ENCODE peak calls at places on chromosomes 12 and 14, in eight cellular contexts. F is adrenal gland; V is CD8-positive, alpha-beta memory T cell; X is psoas muscle; J is Panc1; U is GM23248; E is lung; W is aorta. Q is an unnamed sample. For H3K27me3 and H3K4me1, the result is how much of the 10 kb centered on the place peaks cover.

GRCh38 chr12:19066471-19067001 is 63.0 kb upstream of the PLEKHA5 start:
- DNase-seq in F (no peak), V (no peak), X (no peak), J (no peak), U (no peak), E (no peak), W (no peak), Q (no peak)

GRCh38 chr12:102300824-102301461 is 103.3 kb upstream of the PMCH start:
- DNase-seq in F (no peak), V (no peak), X (no peak), J (peak), U (peak), E (no peak), W (no peak), Q (no peak)

GRCh38 chr12:20404576-20405346 is 36.4 kb downstream of the PDE3A start:
- DNase-seq in F (no peak), V (no peak), X (no peak), J (no peak), U (no peak), E (no peak), W (no peak), Q (no peak)

GRCh38 chr14:57657487-57657886 is 163.8 kb upstream of the CCDC198 start:
- DNase-seq in F (no peak), V (no peak), X (no peak), J (no peak), U (peak), E (no peak), W (no peak), Q (no peak)

GRCh38 chr12:18907793-18908580 is 170.1 kb downstream of the CAPZA3 start:
- DNase-seq in F (peak), V (no peak), X (no peak), J (no peak), U (no peak), E (no peak), W (no peak), Q (no peak)

GRCh38 chr14:22095845-22096510 is 422.4 kb upstream of the OR4E1 start:
- DNase-seq in F (no peak), V (peak), X (no peak), J (no peak), U (no peak), E (no peak), W (no peak), Q (no peak)

GRCh38 chr14:21102472-21103164 is 1.8 kb downstream of the TMEM253 start:
- DNase-seq in F (no peak), V (no peak), X (no peak), J (no peak), U (no peak), E (no peak), W (no peak), Q (no peak)

GRCh38 chr14:74425525-74426201 is 347 bp downstream of the SYNDIG1L start:
- DNase-seq in F (peak), V (peak), X (peak), J (no peak), U (peak), E (no peak), W (peak), Q (no peak)

GRCh38 chr12:50057000-50057841 is at the start of gene ASIC1:
- DNase-seq in F (peak), V (peak), X (peak), J (no peak), U (peak), E (peak), W (peak), Q (no peak)

GRCh38 chr12:38123566-38124246 is 192.9 kb upstream of the ALG10B start:
- DNase-seq in F (no peak), V (no peak), X (no peak), J (no peak), U (no peak), E (no peak), W (no peak), Q (peak)

GRCh38 chr12:71947645-71948105 is 9.0 kb downstream of the TPH2 start:
- DNase-seq in F (no peak), V (no peak), X (no peak), J (no peak), U (peak), E (peak), W (no peak), Q (no peak)

GRCh38 chr14:61644834-61645233 is 50.5 kb upstream of the HIF1A start:
- DNase-seq in F (no peak), V (no peak), X (no peak), J (no peak), U (peak), E (no peak), W (no peak), Q (no peak)

GRCh38 chr12:26271889-26272492 is 76.6 kb downstream of the SSPN start:
- DNase-seq in F (peak), V (no peak), X (peak), J (no peak), U (peak), E (peak), W (peak), Q (no peak)

GRCh38 chr12:19299765-19300164 is 139.5 kb upstream of the AEBP2 start:
- DNase-seq in F (peak), V (no peak), X (no peak), J (no peak), U (peak), E (peak), W (no peak), Q (no peak)

GRCh38 chr14:94005324-94005723 is 8.2 kb downstream of the CCDC197 start:
- DNase-seq in F (no peak), V (no peak), X (no peak), J (no peak), U (peak), E (no peak), W (no peak), Q (no peak)

GRCh38 chr12:8638951-8639350 is 23.7 kb downstream of the MFAP5 start:
- DNase-seq in F (no peak), V (no peak), X (no peak), J (no peak), U (no peak), E (no peak), W (no peak), Q (no peak)

GRCh38 chr14:51657762-51658161 is 6.1 kb downstream of the FRMD6 start:
- DNase-seq in F (no peak), V (no peak), X (no peak), J (no peak), U (peak), E (no peak), W (no peak), Q (no peak)

GRCh38 chr14:73491256-73491976 is 683 bp downstream of the RIOX1 start:
- DNase-seq in F (peak), V (peak), X (peak), J (no peak), U (peak), E (peak), W (peak), Q (no peak)

GRCh38 chr12:113247123-113248045 is 26.1 kb downstream of the TPCN1 start:
- DNase-seq in F (peak), V (no peak), X (no peak), J (no peak), U (peak), E (no peak), W (peak), Q (no peak)

GRCh38 chr12:24997496-24997895 is 48.6 kb upstream of the BCAT1 start:
- DNase-seq in F (no peak), V (no peak), X (no peak), J (no peak), U (peak), E (no peak), W (no peak), Q (no peak)

GRCh38 chr14:73887116-73887490 is 444 bp downstream of the ZNF410 start:
- DNase-seq in F (peak), V (no peak), X (no peak), J (no peak), U (peak), E (no peak), W (no peak), Q (no peak)

GRCh38 chr12:114221976-114222630 is 183.8 kb downstream of the TBX5 start:
- DNase-seq in F (no peak), V (no peak), X (no peak), J (no peak), U (peak), E (no peak), W (no peak), Q (no peak)

GRCh38 chr14:75379246-75379929 is 48.4 kb upstream of the JDP2 start:
- DNase-seq in F (no peak), V (no peak), X (no peak), J (no peak), U (no peak), E (no peak), W (no peak), Q (no peak)

GRCh38 chr14:81193924-81194633 is 26.7 kb downstream of the GTF2A1 start:
- DNase-seq in F (no peak), V (no peak), X (no peak), J (no peak), U (no peak), E (no peak), W (no peak), Q (no peak)

GRCh38 chr12:106114084-106115068 is 24.4 kb downstream of the NUAK1 start:
- DNase-seq in F (no peak), V (no peak), X (no peak), J (no peak), U (peak), E (no peak), W (no peak), Q (no peak)

GRCh38 chr14:89571502-89571901 is 154.5 kb upstream of the FOXN3 start:
- DNase-seq in F (no peak), V (no peak), X (no peak), J (no peak), U (no peak), E (no peak), W (no peak), Q (no peak)

GRCh38 chr12:13171921-13172859 is 24.3 kb upstream of the EMP1 start:
- DNase-seq in F (peak), V (no peak), X (peak), J (no peak), U (peak), E (peak), W (no peak), Q (peak)

GRCh38 chr14:22819191-22819988 is 4.2 kb upstream of the SLC7A7 start:
- DNase-seq in F (peak), V (no peak), X (no peak), J (no peak), U (peak), E (no peak), W (no peak), Q (no peak)

GRCh38 chr12:26936559-26937442 is 980 bp downstream of the INTS13 start:
- DNase-seq in F (no peak), V (no peak), X (no peak), J (no peak), U (peak), E (no peak), W (no peak), Q (no peak)

GRCh38 chr14:59739794-59740193 is 130.8 kb downstream of the RTN1 start:
- DNase-seq in F (peak), V (no peak), X (peak), J (no peak), U (no peak), E (no peak), W (no peak), Q (peak)

GRCh38 chr12:96249196-96250118 is 55.3 kb downstream of the ELK3 start:
- DNase-seq in F (peak), V (no peak), X (peak), J (no peak), U (peak), E (no peak), W (no peak), Q (peak)

GRCh38 chr14:74793506-74794155 is 30.5 kb downstream of the YLPM1 start:
- DNase-seq in F (no peak), V (no peak), X (no peak), J (no peak), U (peak), E (no peak), W (no peak), Q (no peak)

GRCh38 chr12:121301876-121302275 is 5.4 kb upstream of the CAMKK2 start:
- DNase-seq in F (no peak), V (no peak), X (no peak), J (no peak), U (peak), E (no peak), W (no peak), Q (no peak)

GRCh38 chr12:14901228-14901562 is 15.5 kb upstream of the MGP start:
- DNase-seq in F (no peak), V (no peak), X (no peak), J (no peak), U (no peak), E (no peak), W (no peak), Q (no peak)

GRCh38 chr12:104385510-104385909 is 71.2 kb upstream of the CHST11 start:
- DNase-seq in F (no peak), V (no peak), X (no peak), J (no peak), U (no peak), E (no peak), W (no peak), Q (no peak)

GRCh38 chr14:25041484-25041883 is 8.5 kb downstream of the STXBP6 start:
- DNase-seq in F (no peak), V (no peak), X (no peak), J (no peak), U (no peak), E (no peak), W (no peak), Q (no peak)

GRCh38 chr14:68263563-68264350 is 444.2 kb downstream of the RAD51B start:
- DNase-seq in F (no peak), V (no peak), X (no peak), J (no peak), U (peak), E (no peak), W (no peak), Q (no peak)

GRCh38 chr12:120249875-120250795 is 15.4 kb downstream of the PXN start:
- DNase-seq in F (peak), V (peak), X (peak), J (no peak), U (peak), E (no peak), W (peak), Q (no peak)

GRCh38 chr12:47184229-47184628 is 104.5 kb upstream of the AMIGO2 start:
- DNase-seq in F (no peak), V (no peak), X (no peak), J (no peak), U (no peak), E (no peak), W (no peak), Q (no peak)
- H3K27me3 ChIP-seq in F (under half), V (under half), X (under half), J (under half), U (under half), E (under half), W (under half), Q (under half)

DNA sequence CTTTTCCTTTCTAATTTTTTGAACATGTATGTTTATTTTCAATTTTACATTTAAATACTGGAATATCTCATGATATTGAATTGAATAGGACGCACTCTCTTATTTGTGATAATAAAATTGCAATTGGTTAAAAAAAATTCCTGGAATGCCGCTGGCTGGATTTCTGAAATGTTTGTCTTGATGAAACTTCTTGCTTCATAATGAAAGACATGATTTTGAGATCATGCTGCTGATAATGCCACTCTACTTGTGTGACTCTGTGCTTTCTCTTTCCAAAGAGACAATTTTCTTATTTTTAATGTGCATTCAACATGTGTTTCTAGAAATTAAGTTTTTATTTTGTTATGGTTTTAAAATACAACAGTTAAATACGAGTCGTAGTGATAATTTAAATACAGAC is 465.7 kb upstream of the FAR2 start:
- DNase-seq in F (no peak), V (no peak), X (no peak), J (no peak), U (no peak), E (no peak), W (no peak), Q (no peak)
- H3K4me1 ChIP-seq in F (under half), V (under half), X (under half), J (under half), U (under half), E (under half), W (under half), Q (under half)

GRCh38 chr12:109714913-109715244 is 1.3 kb downstream of the FAM222A start:
- DNase-seq in F (no peak), V (no peak), X (no peak), J (no peak), U (no peak), E (no peak), W (peak), Q (no peak)
- H3K27me3 ChIP-seq in F (under half), V (under half), X (under half), J (under half), U (under half), E (under half), W (under half), Q (under half)

DNA sequence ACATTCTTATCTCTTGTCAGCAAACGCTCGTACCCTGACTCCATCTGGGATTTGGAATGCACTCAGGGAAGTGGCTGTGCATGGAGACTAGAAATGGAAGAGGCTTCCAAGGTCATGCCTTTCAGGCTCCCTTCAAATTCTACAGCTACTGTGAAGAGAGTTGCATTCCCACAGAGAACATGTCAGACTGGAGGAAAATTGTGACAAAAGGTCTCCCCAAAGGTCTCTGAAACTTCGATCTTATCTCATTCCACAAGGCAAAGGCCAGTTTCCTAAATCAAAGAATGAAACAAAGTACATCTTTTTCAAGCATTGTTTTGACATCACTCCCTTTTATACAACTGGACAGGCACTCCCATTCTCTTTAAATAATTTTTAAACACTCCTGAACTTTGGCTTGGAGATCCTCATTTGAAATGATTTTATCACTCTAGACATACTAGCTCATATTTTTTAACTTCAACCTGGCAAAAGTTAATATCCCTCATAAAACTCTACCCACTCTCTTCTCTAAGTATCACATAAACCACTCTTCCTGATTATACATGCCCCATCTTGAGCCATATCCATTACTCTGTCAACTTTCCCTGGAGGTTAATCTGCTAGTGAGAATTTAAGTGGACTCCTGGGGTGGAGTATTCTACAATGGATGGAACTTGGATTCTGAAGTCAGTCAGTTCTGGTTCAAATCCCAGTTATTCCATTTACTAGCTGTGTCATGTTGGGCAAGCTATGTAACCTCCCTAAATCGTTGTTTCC is 218.1 kb upstream of the HMGA2 start:
- DNase-seq in F (no peak), V (no peak), X (no peak), J (no peak), U (no peak), E (no peak), W (no peak), Q (no peak)
- H3K4me1 ChIP-seq in F (under half), V (under half), X (under half), J (under half), U (half or more), E (under half), W (under half), Q (under half)

DNA sequence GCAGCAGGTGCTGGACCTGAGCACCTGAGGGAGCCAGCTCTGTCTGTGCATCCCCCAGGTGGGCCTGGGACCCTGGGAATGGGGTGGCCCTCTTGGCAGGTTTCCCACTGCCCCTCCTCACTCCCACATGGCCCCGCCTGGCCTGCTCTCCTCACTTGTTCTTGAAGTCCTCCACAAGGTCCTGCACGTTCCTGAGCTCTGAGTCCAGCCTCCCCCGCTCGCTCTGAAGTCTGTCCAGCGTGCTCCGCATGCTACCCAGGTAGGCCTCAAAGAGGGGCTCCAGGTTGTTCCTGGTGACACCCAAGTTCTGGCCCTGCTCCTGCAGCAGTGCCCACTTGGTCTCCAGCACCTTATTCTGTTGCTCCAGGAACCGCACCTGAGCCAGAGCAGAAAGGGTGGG is 2.9 kb downstream of the KRT79 start:
- DNase-seq in F (no peak), V (no peak), X (no peak), J (no peak), U (no peak), E (no peak), W (peak), Q (no peak)
- H3K27me3 ChIP-seq in F (under half), V (under half), X (under half), J (under half), U (under half), E (under half), W (under half), Q (under half)

DNA sequence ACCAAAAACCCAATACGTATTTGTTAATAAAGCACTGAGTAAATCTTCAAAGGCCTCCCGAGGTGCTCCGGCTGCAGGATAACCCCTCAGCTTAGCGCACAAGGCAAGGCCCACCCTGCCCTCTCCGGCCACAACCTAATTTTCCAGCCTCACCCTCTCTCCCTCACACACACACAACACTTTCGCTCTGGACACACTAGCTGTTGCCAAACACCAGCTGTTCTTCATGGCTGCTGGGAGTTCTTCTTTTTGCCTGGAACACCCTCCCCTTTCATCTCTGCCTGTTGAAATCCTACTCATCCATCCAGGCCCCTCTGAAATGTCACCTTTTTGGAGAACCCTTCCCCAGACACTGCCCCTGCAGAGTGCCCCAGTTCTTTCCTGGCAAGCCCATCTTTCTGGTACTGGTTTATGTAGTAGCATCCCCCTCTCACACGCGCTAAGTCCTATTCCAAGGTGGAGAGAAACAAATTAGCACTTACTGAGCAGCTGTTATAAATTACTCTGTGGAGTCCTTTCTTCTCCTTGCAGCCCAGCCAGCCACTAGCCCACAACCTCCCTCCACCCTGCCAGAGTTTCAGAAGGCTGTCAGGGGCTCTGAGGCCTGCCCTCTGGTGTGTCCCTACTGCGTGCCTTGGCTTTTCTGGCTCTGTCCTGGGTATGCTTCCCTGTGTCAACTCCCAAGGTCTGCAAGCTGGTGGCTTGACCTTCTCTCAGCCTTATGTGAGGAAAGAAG is 808 bp upstream of the CRACR2A start:
- DNase-seq in F (no peak), V (no peak), X (no peak), J (no peak), U (peak), E (no peak), W (no peak), Q (peak)
- H3K4me1 ChIP-seq in F (under half), V (under half), X (under half), J (under half), U (under half), E (under half), W (under half), Q (under half)